ENCODE peak calls at places on chromosomes 4 and X, in eight cellular contexts. Y is right atrium auricular region, U is WERI-Rb-1, O is caudate nucleus, I is Karpas-422, P is foreskin keratinocyte, G is tibial artery, J is spleen. R is an unnamed sample.

GRCh38 chr4:110614981-110615365 is 7.9 kb downstream of the PITX2 start:
- DNase-seq in Y (no peak), U (no peak), O (no peak), I (no peak), P (no peak), G (no peak), J (no peak), R (no peak)

GRCh38 chrX:21207080-21207479 is 167.1 kb upstream of the CNKSR2 start:
- DNase-seq in Y (no peak), U (no peak), O (no peak), I (no peak), P (no peak), G (no peak), J (no peak), R (no peak)

GRCh38 chr4:122576261-122577188 is 44.3 kb downstream of the IL21 start:
- DNase-seq in Y (no peak), U (no peak), O (no peak), I (peak; percentile 91), P (no peak), G (no peak), J (no peak), R (peak; percentile 40)

GRCh38 chr4:92847046-92847445 is 543.3 kb downstream of the GRID2 start:
- DNase-seq in Y (no peak), U (no peak), O (no peak), I (no peak), P (no peak), G (no peak), J (no peak), R (no peak)

GRCh38 chr4:80259012-80259411 is 7.5 kb upstream of the FGF5 start:
- DNase-seq in Y (no peak), U (no peak), O (no peak), I (no peak), P (no peak), G (no peak), J (no peak), R (no peak)

GRCh38 chrX:132748909-132749308 is 209.5 kb downstream of the HS6ST2 start:
- DNase-seq in Y (no peak), U (no peak), O (no peak), I (no peak), P (no peak), G (no peak), J (no peak), R (no peak)

GRCh38 chr4:4386296-4386735 is 586 bp upstream of the NSG1 start:
- DNase-seq in Y (no peak), U (no peak), O (peak; percentile 46), I (no peak), P (peak; percentile 16), G (no peak), J (no peak), R (peak; percentile 23)

GRCh38 chrX:122703762-122704161 is 480.3 kb upstream of the GRIA3 start:
- DNase-seq in Y (no peak), U (no peak), O (no peak), I (no peak), P (peak; percentile 2), G (no peak), J (no peak), R (peak; percentile 9)

GRCh38 chr4:80407246-80407645 is 71.7 kb downstream of the CFAP299 start:
- DNase-seq in Y (no peak), U (no peak), O (no peak), I (no peak), P (no peak), G (peak; percentile 78), J (no peak), R (no peak)

GRCh38 chr4:175054980-175055379 is 136.8 kb downstream of the ADAM29 start:
- DNase-seq in Y (no peak), U (peak; percentile 75), O (no peak), I (no peak), P (no peak), G (no peak), J (no peak), R (no peak)

GRCh38 chr4:82787342-82787741 is 11.3 kb downstream of the SCD5 start:
- DNase-seq in Y (peak; percentile 54), U (no peak), O (no peak), I (no peak), P (peak; percentile 86), G (no peak), J (no peak), R (peak; percentile 91)

GRCh38 chr4:19151684-19152083 is 1100.0 kb upstream of the SLIT2 start:
- DNase-seq in Y (no peak), U (no peak), O (no peak), I (no peak), P (no peak), G (no peak), J (no peak), R (no peak)

GRCh38 chr4:43835869-43836268 is 612.7 kb downstream of the KCTD8 start:
- DNase-seq in Y (no peak), U (no peak), O (no peak), I (no peak), P (no peak), G (no peak), J (no peak), R (no peak)

GRCh38 chr4:184536070-184536880 is 61.9 kb upstream of the IRF2 start:
- DNase-seq in Y (no peak), U (no peak), O (no peak), I (no peak), P (no peak), G (no peak), J (no peak), R (peak; percentile 19)

GRCh38 chrX:47885501-47885900 is 48.8 kb downstream of the ZNF81 start:
- DNase-seq in Y (no peak), U (no peak), O (no peak), I (no peak), P (no peak), G (no peak), J (no peak), R (no peak)

GRCh38 chr4:98283219-98284199 is 22.3 kb downstream of the RAP1GDS1 start:
- DNase-seq in Y (no peak), U (no peak), O (no peak), I (no peak), P (peak; percentile 17), G (no peak), J (no peak), R (peak; percentile 6)

GRCh38 chrX:34768290-34768689 is 111.2 kb upstream of the TMEM47 start:
- DNase-seq in Y (no peak), U (no peak), O (no peak), I (no peak), P (no peak), G (no peak), J (no peak), R (no peak)

GRCh38 chrX:29044802-29045201 is 457.6 kb downstream of the IL1RAPL1 start:
- DNase-seq in Y (no peak), U (no peak), O (no peak), I (no peak), P (no peak), G (no peak), J (no peak), R (no peak)

GRCh38 chr4:147732516-147733193 is 767 bp downstream of the ARHGAP10 start:
- DNase-seq in Y (no peak), U (peak; percentile 47), O (no peak), I (no peak), P (peak; percentile 52), G (no peak), J (no peak), R (peak; percentile 51)

GRCh38 chr4:144371479-144371878 is 231.0 kb upstream of the GYPA start:
- DNase-seq in Y (no peak), U (no peak), O (no peak), I (no peak), P (no peak), G (no peak), J (no peak), R (no peak)
- H3K27ac ChIP-seq in Y (no peak overlapping the region), U (no peak overlapping the region), O (no peak overlapping the region), I (no peak overlapping the region), P (no peak overlapping the region), G (no peak overlapping the region), J (no peak overlapping the region), R (no peak overlapping the region)

GRCh38 chr4:108830509-108831244 is 67.8 kb upstream of the ETNPPL start:
- DNase-seq in Y (no peak), U (no peak), O (peak; percentile 0), I (no peak), P (peak; percentile 29), G (no peak), J (no peak), R (no peak)

GRCh38 chr4:108833041-108833440 is 70.2 kb upstream of the ETNPPL start:
- DNase-seq in Y (no peak), U (no peak), O (no peak), I (no peak), P (no peak), G (no peak), J (no peak), R (no peak)

GRCh38 chr4:108834167-108834566 is 71.3 kb upstream of the ETNPPL start:
- DNase-seq in Y (no peak), U (no peak), O (peak; percentile 45), I (no peak), P (peak; percentile 91), G (no peak), J (no peak), R (peak; percentile 88)

GRCh38 chr4:108838451-108838850 is 75.6 kb upstream of the ETNPPL start:
- DNase-seq in Y (no peak), U (no peak), O (no peak), I (no peak), P (no peak), G (no peak), J (no peak), R (no peak)

GRCh38 chr4:108834787-108835384 is 72.0 kb upstream of the ETNPPL start:
- DNase-seq in Y (no peak), U (no peak), O (no peak), I (peak; percentile 44), P (peak; percentile 54), G (no peak), J (no peak), R (peak; percentile 50)
- H3K27ac ChIP-seq in Y (no peak overlapping the region), U (no peak overlapping the region), O (no peak overlapping the region), I (no peak overlapping the region), P (peak overlapping the region; percentile 14), G (no peak overlapping the region), J (no peak overlapping the region), R (no peak overlapping the region)

GRCh38 chr4:140865253-140865652 is 109.1 kb upstream of the TBC1D9 start:
- DNase-seq in Y (no peak), U (no peak), O (no peak), I (no peak), P (no peak), G (no peak), J (no peak), R (no peak)
- H3K27ac ChIP-seq in Y (no peak overlapping the region), U (no peak overlapping the region), O (no peak overlapping the region), I (no peak overlapping the region), P (no peak overlapping the region), G (no peak overlapping the region), J (no peak overlapping the region), R (no peak overlapping the region)

GRCh38 chr4:74055096-74055495 is 16.6 kb upstream of the CXCL3 start:
- DNase-seq in Y (no peak), U (no peak), O (no peak), I (no peak), P (no peak), G (no peak), J (no peak), R (no peak)

GRCh38 chr4:74055498-74055897 is 17.0 kb upstream of the CXCL3 start:
- DNase-seq in Y (no peak), U (no peak), O (no peak), I (no peak), P (no peak), G (no peak), J (no peak), R (no peak)

GRCh38 chr4:74056114-74056857 is 17.8 kb upstream of the CXCL3 start:
- DNase-seq in Y (no peak), U (no peak), O (no peak), I (no peak), P (peak; percentile 74), G (no peak), J (no peak), R (peak; percentile 51)

GRCh38 chr4:74056858-74057562 is 18.5 kb upstream of the CXCL3 start:
- DNase-seq in Y (no peak), U (no peak), O (no peak), I (no peak), P (peak; percentile 80), G (no peak), J (no peak), R (peak; percentile 62)

GRCh38 chr4:74054483-74055032 is 16.1 kb upstream of the CXCL3 start:
- DNase-seq in Y (no peak), U (no peak), O (no peak), I (no peak), P (no peak), G (no peak), J (no peak), R (no peak)
- H3K27ac ChIP-seq in Y (no peak overlapping the region), U (no peak overlapping the region), O (no peak overlapping the region), I (no peak overlapping the region), P (no peak overlapping the region), G (no peak overlapping the region), J (no peak overlapping the region), R (no peak overlapping the region)